ENCODE peak calls at places on chromosome 20, in six cellular contexts. K is K562, G is PC-3, Z is fibroblast of lung, H is PC-9, E is HCT116. I is an unnamed sample. For H3K4me1, the result is how much of the 10 kb centered on the place peaks cover.

GRCh38 chr20:1810926-1811620 is 84.1 kb upstream of the SIRPA start:
- DNase-seq in K (no peak), E (no peak), G (no peak), Z (peak), H (no peak), I (peak)

GRCh38 chr20:40633123-40633850 is 55.7 kb downstream of the MAFB start:
- DNase-seq in G (no peak), Z (no peak), K (no peak), E (no peak), H (no peak), I (no peak)

GRCh38 chr20:33947709-33948295 is 45.9 kb upstream of the RALY start:
- DNase-seq in G (peak), H (peak), Z (peak), K (peak), E (peak), I (no peak)

GRCh38 chr20:41232971-41233926 is 84.3 kb downstream of the ZHX3 start:
- DNase-seq in E (no peak), K (no peak), Z (peak), H (peak), G (peak), I (peak)

GRCh38 chr20:19885981-19886665 is 128.1 kb downstream of the RIN2 start:
- DNase-seq in K (no peak), G (peak), E (no peak), Z (peak), H (peak), I (peak)

GRCh38 chr20:54727490-54727889 is 252.1 kb downstream of the DOK5 start:
- DNase-seq in Z (no peak), H (no peak), E (no peak), G (no peak), K (no peak), I (no peak)

GRCh38 chr20:34543457-34544056 is 15.0 kb upstream of the MAP1LC3A start:
- DNase-seq in H (no peak), Z (no peak), G (no peak), E (no peak), K (no peak), I (no peak)

GRCh38 chr20:58651823-58652605 is 931 bp downstream of the STX16 start:
- DNase-seq in E (no peak), K (peak), H (peak), Z (peak), G (peak), I (peak)

GRCh38 chr20:44039741-44040140 is 125.1 kb downstream of the TOX2 start:
- DNase-seq in E (no peak), K (no peak), H (no peak), Z (no peak), G (no peak), I (no peak)

GRCh38 chr20:7967199-7967844 is 27.1 kb upstream of the HAO1 start:
- DNase-seq in K (no peak), E (no peak), H (no peak), Z (peak), G (peak), I (peak)

GRCh38 chr20:23152308-23152892 is 66.3 kb upstream of the CD93 start:
- DNase-seq in K (peak), Z (peak), H (no peak), E (no peak), G (no peak), I (peak)

GRCh38 chr20:41330343-41330720 is 10.3 kb upstream of the LPIN3 start:
- DNase-seq in H (no peak), G (no peak), Z (no peak), K (no peak), E (no peak), I (peak)

GRCh38 chr20:31979713-31980426 is 11.9 kb downstream of the XKR7 start:
- DNase-seq in G (peak), Z (no peak), H (no peak), K (no peak), E (no peak), I (no peak)

GRCh38 chr20:3563548-3564177 is 92.8 kb downstream of the ATRN start:
- DNase-seq in G (peak), E (peak), Z (peak), K (peak), H (no peak), I (peak)

GRCh38 chr20:57509665-57510237 is 15.2 kb downstream of the CTCFL start:
- DNase-seq in E (peak), Z (no peak), G (peak), K (peak), H (no peak), I (no peak)
- TF ChIP-seq CTCF in E (peak), Z (peak), G (peak), K (peak), H (peak), I (peak)

GRCh38 chr20:63032861-63033634 is 26.3 kb upstream of the BHLHE23 start:
- DNase-seq in K (no peak), Z (no peak), H (no peak), G (no peak), E (no peak), I (no peak)
- TF ChIP-seq EZH2 in K (no peak), Z (peak), H (no peak), G (no peak), E (no peak), I (no peak)

DNA sequence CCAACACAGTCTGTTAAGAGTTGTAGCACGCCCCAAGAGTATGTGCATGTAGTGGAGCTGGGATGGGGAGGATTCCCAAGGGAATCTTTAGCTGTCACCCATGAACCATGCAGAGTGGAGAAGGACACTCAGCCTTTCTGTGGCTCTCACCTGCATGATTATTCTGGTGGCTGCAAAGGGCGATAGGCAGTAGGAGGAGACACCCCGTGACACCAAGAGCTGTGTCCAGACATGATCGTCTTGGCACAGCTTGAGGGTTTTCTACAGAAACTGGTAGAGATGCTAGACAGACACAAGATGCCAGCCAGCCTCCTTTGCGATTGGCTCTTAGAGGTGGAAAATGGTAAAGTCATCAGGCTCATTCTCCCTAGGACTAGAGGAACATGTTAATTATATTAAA is 3.1 kb upstream of the CSE1L start:
- DNase-seq in Z (no peak), G (no peak), E (no peak), K (no peak), H (no peak), I (no peak)
- H3K4me1 ChIP-seq in Z (under half), G (under half), E (under half), K (under half), H (under half), I (under half)

GRCh38 chr20:53208110-53208908 is 236.2 kb downstream of the TSHZ2 start:
- DNase-seq in E (no peak), G (no peak), H (no peak), Z (no peak), K (peak), I (no peak)
- TF ChIP-seq CTCF in E (peak), G (peak), H (peak), Z (no peak), K (peak), I (no peak)

GRCh38 chr20:61875996-61876395 is 189.7 kb downstream of the TAF4 start:
- DNase-seq in H (no peak), K (no peak), G (no peak), E (no peak), Z (no peak), I (no peak)
- TF ChIP-seq EZH2 in H (no peak), K (no peak), G (no peak), E (no peak), Z (no peak), I (no peak)

GRCh38 chr20:50099121-50099520 is 13.8 kb downstream of the UBE2V1 start:
- DNase-seq in H (peak), G (no peak), E (no peak), K (no peak), Z (no peak), I (no peak)
- H3K4me1 ChIP-seq in H (under half), G (under half), E (under half), K (under half), Z (under half), I (under half)

GRCh38 chr20:47857142-47857993 is 72.1 kb upstream of the SULF2 start:
- DNase-seq in K (peak), H (peak), E (no peak), G (no peak), Z (no peak), I (peak)
- TF ChIP-seq CTCF in K (no peak), H (peak), E (no peak), G (no peak), Z (no peak), I (no peak)

GRCh38 chr20:63590218-63591146 is 16.4 kb upstream of the HELZ2 start:
- DNase-seq in G (no peak), E (no peak), Z (no peak), K (no peak), H (no peak), I (no peak)

GRCh38 chr20:63592661-63593060 is 18.6 kb upstream of the HELZ2 start:
- DNase-seq in H (no peak), G (no peak), E (no peak), Z (no peak), K (no peak), I (no peak)

GRCh38 chr20:63589261-63590217 is 15.5 kb upstream of the HELZ2 start:
- DNase-seq in K (no peak), H (no peak), G (no peak), Z (no peak), E (no peak), I (no peak)

GRCh38 chr20:63591786-63592355 is 17.8 kb upstream of the HELZ2 start:
- DNase-seq in K (no peak), G (no peak), Z (no peak), E (no peak), H (no peak), I (no peak)

DNA sequence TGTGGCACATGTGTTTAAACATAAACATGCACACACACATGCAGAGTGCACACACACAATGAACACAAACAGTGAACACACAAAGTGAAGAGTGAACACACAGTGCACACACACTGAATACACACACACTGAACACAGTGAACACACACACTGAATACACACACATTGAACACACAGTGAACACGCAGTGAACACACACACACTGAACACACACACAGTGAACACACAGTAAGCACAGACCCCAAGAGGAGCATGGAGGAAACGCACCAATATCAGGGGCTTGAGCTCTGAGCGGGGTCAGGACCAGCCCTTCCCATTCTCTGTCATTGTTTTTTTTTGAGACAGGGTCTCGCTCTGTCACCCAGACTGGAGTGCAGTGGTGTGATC is 17.1 kb upstream of the HELZ2 start:
- DNase-seq in G (no peak), E (no peak), H (no peak), Z (no peak), K (no peak), I (no peak)
- TF ChIP-seq EZH2 in G (no peak), E (no peak), H (no peak), Z (no peak), K (no peak), I (no peak)

GRCh38 chr20:24994186-24994465 is 1.6 kb upstream of the APMAP start:
- DNase-seq in G (no peak), K (no peak), Z (no peak), E (no peak), H (no peak), I (no peak)
- H3K4me1 ChIP-seq in G (under half), K (under half), Z (under half), E (under half), H (half or more), I (under half)